ENCODE peak calls at places on chromosomes 6 and 20, in eight cellular contexts. O is aorta; S is neural progenitor cell; H is CD8-positive, alpha-beta T cell; K is CD8-positive, alpha-beta memory T cell; V is HFF-Myc; E is uterus; D is GM12865. J is an unnamed sample.

GRCh38 chr6:113909224-113909856 is 52.2 kb downstream of the MARCKS start:
- DNase-seq in D (peak; percentile 72), E (no peak), O (no peak), H (no peak), V (peak; percentile 72), K (no peak), S (peak; percentile 80), J (no peak)

GRCh38 chr6:137904822-137905617 is 38.0 kb downstream of the TNFAIP3 start:
- DNase-seq in O (no peak), V (no peak), E (no peak), K (no peak), D (peak; percentile 80), S (no peak), H (peak; percentile 52), J (no peak)

GRCh38 chr20:25623225-25623735 is 534 bp downstream of the NANP start:
- DNase-seq in K (peak; percentile 15), S (peak; percentile 41), O (peak; percentile 62), V (no peak), D (peak; percentile 63), H (peak; percentile 33), E (peak; percentile 29), J (peak; percentile 65)

GRCh38 chr6:33609444-33610034 is 11.6 kb upstream of the ITPR3 start:
- DNase-seq in S (no peak), V (no peak), H (no peak), O (peak; percentile 77), D (no peak), K (no peak), E (peak; percentile 62), J (peak; percentile 72)

GRCh38 chr6:99412065-99412464 is 13.0 kb downstream of the PNISR start:
- DNase-seq in D (no peak), V (no peak), H (no peak), K (no peak), E (no peak), O (no peak), S (no peak), J (no peak)

GRCh38 chr6:39791311-39791710 is 865 bp upstream of the DAAM2 start:
- DNase-seq in D (no peak), K (no peak), H (no peak), O (no peak), S (no peak), E (no peak), V (no peak), J (no peak)

GRCh38 chr6:21200056-21200870 is 393.3 kb upstream of the SOX4 start:
- DNase-seq in S (no peak), K (no peak), H (no peak), E (no peak), O (no peak), D (peak; percentile 43), V (peak; percentile 14), J (no peak)

GRCh38 chr6:24228681-24229255 is 102.8 kb downstream of the NRSN1 start:
- DNase-seq in H (no peak), E (no peak), D (peak; percentile 52), S (no peak), K (no peak), V (no peak), O (no peak), J (no peak)

GRCh38 chr6:27565839-27566779 is 93.2 kb upstream of the ZNF184 start:
- DNase-seq in S (peak; percentile 73), O (no peak), H (no peak), K (no peak), V (no peak), D (peak; percentile 59), E (no peak), J (no peak)

GRCh38 chr6:14258117-14258516 is 140.5 kb downstream of the CD83 start:
- DNase-seq in E (no peak), O (no peak), K (no peak), V (no peak), D (no peak), S (no peak), H (no peak), J (no peak)

GRCh38 chr20:33685328-33686007 is 717 bp downstream of the E2F1 start:
- DNase-seq in S (peak; percentile 63), O (no peak), K (peak; percentile 44), D (peak; percentile 91), V (no peak), H (peak; percentile 38), E (peak; percentile 16), J (no peak)

GRCh38 chr20:33687370-33687915 is 1.3 kb upstream of the E2F1 start:
- DNase-seq in S (no peak), E (no peak), V (no peak), H (no peak), K (no peak), O (no peak), D (no peak), J (no peak)

GRCh38 chr20:33686984-33687366 is 790 bp upstream of the E2F1 start:
- DNase-seq in H (no peak), D (no peak), V (no peak), E (no peak), K (no peak), S (no peak), O (no peak), J (no peak)

GRCh38 chr20:33686008-33686983 is at the start of gene E2F1:
- DNase-seq in S (peak; percentile 99), O (peak; percentile 97), K (peak; percentile 95), H (peak; percentile 93), E (peak; percentile 92), D (peak; percentile 97), V (peak; percentile 52), J (peak; percentile 96)

DNA sequence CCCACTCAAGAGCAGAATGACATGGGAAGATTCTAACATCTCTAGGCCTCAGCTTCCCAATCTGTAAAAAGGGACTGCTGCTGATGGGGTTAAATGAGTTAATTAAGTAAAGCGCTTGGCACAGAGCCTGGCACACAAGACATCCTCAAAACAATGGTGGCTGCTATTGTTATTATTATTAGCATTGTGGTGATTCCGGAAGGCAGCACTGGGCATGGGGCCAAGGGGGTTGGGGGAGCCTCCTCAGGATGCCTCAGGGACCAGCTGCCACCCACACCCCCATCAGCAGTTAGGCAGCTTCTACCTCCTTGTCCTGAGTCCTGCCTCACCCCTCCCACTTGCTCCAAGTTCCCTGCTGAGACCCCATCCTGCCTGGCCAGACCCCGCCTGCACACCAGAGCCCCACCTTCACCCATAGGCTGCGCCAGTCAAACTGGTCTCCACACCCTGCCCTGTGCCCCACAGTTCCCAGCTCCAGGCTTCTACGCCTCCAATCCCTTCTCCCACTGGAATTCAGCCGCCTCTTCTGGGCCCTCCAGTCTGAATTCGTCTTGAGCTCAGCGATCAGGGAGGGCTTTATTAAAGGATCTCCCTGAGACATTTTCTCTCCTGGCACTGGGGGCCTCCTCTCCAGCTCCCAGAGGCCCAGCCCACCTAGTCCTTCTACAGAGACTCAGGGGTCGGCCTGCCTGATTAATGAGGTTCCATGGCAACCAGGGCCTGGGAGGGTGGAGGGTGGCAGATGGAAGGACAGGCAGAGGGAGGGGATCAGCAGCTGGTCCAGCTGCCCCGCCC is 1.5 kb downstream of the E2F1 start:
- DNase-seq in V (no peak), H (no peak), S (peak; percentile 84), O (peak; percentile 44), E (peak; percentile 25), K (no peak), D (peak; percentile 43), J (no peak)
- H3K4me3 ChIP-seq in V (peak overlapping the region; percentile 54), H (no peak overlapping the region), S (peak overlapping the region; percentile 65), O (no peak overlapping the region), E (no peak overlapping the region), K (peak overlapping the region; percentile 37), D (peak overlapping the region; percentile 54), J (no peak overlapping the region)

GRCh38 chr6:155106456-155107107 is 111.5 kb downstream of the TIAM2 start:
- DNase-seq in S (no peak), H (no peak), V (no peak), E (no peak), K (no peak), D (no peak), O (no peak), J (no peak)

GRCh38 chr6:155110721-155111120 is 115.6 kb downstream of the TIAM2 start:
- DNase-seq in H (no peak), S (no peak), O (no peak), V (no peak), K (no peak), E (no peak), D (no peak), J (no peak)

GRCh38 chr6:155103816-155104366 is 108.8 kb downstream of the TIAM2 start:
- DNase-seq in K (no peak), H (no peak), D (peak; percentile 32), V (no peak), O (peak; percentile 55), S (no peak), E (no peak), J (no peak)

GRCh38 chr6:155108070-155108815 is 113.1 kb downstream of the TIAM2 start:
- DNase-seq in V (no peak), O (no peak), H (no peak), E (no peak), D (no peak), S (no peak), K (no peak), J (no peak)

DNA sequence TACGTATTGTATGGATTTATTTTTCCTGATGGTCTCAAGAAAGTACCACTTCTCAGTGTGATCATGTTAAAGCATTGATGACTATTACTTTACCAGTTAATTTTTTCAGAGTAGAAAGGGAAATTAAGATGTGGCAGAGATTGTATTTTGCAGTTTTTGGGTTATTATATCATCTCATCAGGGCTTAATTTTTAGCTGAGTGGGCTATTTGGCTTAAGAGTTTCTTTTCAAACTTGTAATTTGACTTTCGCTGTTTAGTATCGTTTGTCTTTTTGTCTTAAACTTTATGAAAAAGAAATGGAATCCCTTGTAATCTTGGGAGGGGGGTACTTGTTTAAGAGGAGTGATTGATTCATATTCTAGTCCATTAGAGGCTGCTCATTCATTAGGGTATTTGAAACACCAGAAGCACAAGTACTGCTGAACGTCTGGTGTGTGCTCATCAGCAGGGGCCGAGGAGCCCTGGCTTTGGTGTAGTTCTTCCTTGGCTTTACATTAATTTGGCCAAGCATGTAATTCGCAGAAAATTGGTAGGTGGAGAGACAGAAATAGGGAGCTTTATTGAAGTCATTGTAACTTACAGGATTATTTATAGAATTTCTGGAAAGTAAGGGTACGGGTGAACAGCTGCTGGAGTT is 112.4 kb downstream of the TIAM2 start:
- DNase-seq in E (no peak), S (no peak), V (no peak), D (no peak), O (no peak), K (no peak), H (no peak), J (no peak)
- H3K4me3 ChIP-seq in E (no peak overlapping the region), S (no peak overlapping the region), V (no peak overlapping the region), D (no peak overlapping the region), O (no peak overlapping the region), K (no peak overlapping the region), H (no peak overlapping the region), J (no peak overlapping the region)

GRCh38 chr6:46201701-46202100 is 30.9 kb upstream of the ENPP5 start:
- DNase-seq in O (no peak), H (no peak), D (no peak), E (no peak), K (no peak), V (no peak), S (no peak), J (no peak)
- H3K4me3 ChIP-seq in O (no peak overlapping the region), H (no peak overlapping the region), D (no peak overlapping the region), E (no peak overlapping the region), K (no peak overlapping the region), V (no peak overlapping the region), S (no peak overlapping the region), J (no peak overlapping the region)

DNA sequence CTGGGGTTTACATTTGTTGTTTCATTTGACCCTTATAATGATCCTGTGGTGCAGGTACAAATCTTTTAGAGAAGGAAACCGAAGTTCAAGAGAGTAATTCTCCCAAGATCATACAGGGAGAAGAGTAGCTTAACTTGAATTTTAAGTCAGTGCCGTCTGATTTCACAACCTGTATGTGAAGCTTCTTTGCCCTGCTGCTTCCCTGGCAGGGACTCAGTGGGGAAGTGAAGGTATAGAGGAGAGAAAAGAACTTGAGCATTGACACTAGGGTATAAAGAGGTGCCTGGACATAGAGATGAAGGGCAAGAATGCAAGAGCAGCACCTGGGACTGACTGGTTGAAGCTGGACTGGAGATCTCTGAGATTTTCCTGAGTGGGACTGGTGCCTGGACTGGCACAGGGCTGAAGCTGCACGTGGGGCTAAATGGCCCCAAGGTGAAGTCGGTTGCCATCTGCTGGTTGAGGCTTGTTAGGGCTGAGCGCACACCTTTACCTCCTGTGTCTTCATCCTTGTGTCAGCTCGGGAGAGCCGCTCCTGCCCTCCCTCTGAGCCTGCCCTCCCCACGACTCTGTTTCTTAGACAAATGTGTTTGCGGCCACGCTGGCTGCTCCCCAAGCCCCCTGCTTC is 41.8 kb downstream of the FARS2 start:
- DNase-seq in K (peak; percentile 50), H (peak; percentile 57), S (peak; percentile 53), E (no peak), O (no peak), V (no peak), D (peak; percentile 91), J (peak; percentile 34)
- H3K4me3 ChIP-seq in K (no peak overlapping the region), H (no peak overlapping the region), S (no peak overlapping the region), E (no peak overlapping the region), O (no peak overlapping the region), V (no peak overlapping the region), D (peak overlapping the region; percentile 53), J (no peak overlapping the region)

J was measured in testis.